ENCODE peak calls at places on chromosomes 4 and X, in eight cellular contexts. One of them, this sample, is unnamed.

GRCh38 chr4:89752932-89753598 is 83.9 kb downstream of the SNCA start:
- DNase-seq in progenitor cell of endocrine pancreas: no peak
- DNase-seq in cardiac fibroblast: peak; percentile 82
- DNase-seq in breast epithelium: no peak
- DNase-seq in left ventricle myocardium inferior: no peak
- DNase-seq in mucosa of descending colon: no peak
- DNase-seq in AG10803: peak; percentile 87
- DNase-seq in GM10248: no peak
- DNase-seq in this sample: no peak

GRCh38 chr4:38647096-38647819 is 16.7 kb upstream of the KLF3 start:
- DNase-seq in breast epithelium: no peak
- DNase-seq in GM10248: no peak
- DNase-seq in progenitor cell of endocrine pancreas: no peak
- DNase-seq in left ventricle myocardium inferior: no peak
- DNase-seq in AG10803: no peak
- DNase-seq in mucosa of descending colon: no peak
- DNase-seq in cardiac fibroblast: no peak
- DNase-seq in this sample: no peak

GRCh38 chrX:22699591-22700091 is 300.1 kb upstream of the DDX53 start:
- DNase-seq in left ventricle myocardium inferior: no peak
- DNase-seq in mucosa of descending colon: no peak
- DNase-seq in cardiac fibroblast: peak; percentile 90
- DNase-seq in breast epithelium: no peak
- DNase-seq in GM10248: no peak
- DNase-seq in AG10803: peak; percentile 1
- DNase-seq in progenitor cell of endocrine pancreas: no peak
- DNase-seq in this sample: no peak

GRCh38 chr4:114598191-114599121 is at the start of gene UGT8:
- DNase-seq in AG10803: peak; percentile 4
- DNase-seq in GM10248: peak; percentile 33
- DNase-seq in left ventricle myocardium inferior: peak; percentile 18
- DNase-seq in progenitor cell of endocrine pancreas: peak; percentile 47
- DNase-seq in breast epithelium: no peak
- DNase-seq in cardiac fibroblast: peak; percentile 8
- DNase-seq in mucosa of descending colon: peak; percentile 93
- DNase-seq in this sample: peak; percentile 74

GRCh38 chrX:107673933-107674479 is 45.7 kb downstream of the PRPS1 start:
- DNase-seq in cardiac fibroblast: peak; percentile 94
- DNase-seq in mucosa of descending colon: peak; percentile 71
- DNase-seq in breast epithelium: peak; percentile 81
- DNase-seq in progenitor cell of endocrine pancreas: no peak
- DNase-seq in left ventricle myocardium inferior: peak; percentile 83
- DNase-seq in AG10803: peak; percentile 29
- DNase-seq in GM10248: peak; percentile 74
- DNase-seq in this sample: peak; percentile 35

GRCh38 chrX:108437789-108438623 is at the start of gene COL4A6:
- DNase-seq in left ventricle myocardium inferior: no peak
- DNase-seq in progenitor cell of endocrine pancreas: peak; percentile 35
- DNase-seq in breast epithelium: no peak
- DNase-seq in mucosa of descending colon: no peak
- DNase-seq in cardiac fibroblast: no peak
- DNase-seq in GM10248: no peak
- DNase-seq in AG10803: no peak
- DNase-seq in this sample: peak; percentile 17

GRCh38 chr4:53562409-53562808 is 28.9 kb downstream of the LNX1 start:
- DNase-seq in mucosa of descending colon: no peak
- DNase-seq in cardiac fibroblast: no peak
- DNase-seq in progenitor cell of endocrine pancreas: no peak
- DNase-seq in left ventricle myocardium inferior: no peak
- DNase-seq in GM10248: no peak
- DNase-seq in breast epithelium: no peak
- DNase-seq in AG10803: no peak
- DNase-seq in this sample: no peak

GRCh38 chrX:148647666-148648065 is 147.2 kb downstream of the AFF2 start:
- DNase-seq in cardiac fibroblast: no peak
- DNase-seq in breast epithelium: no peak
- DNase-seq in progenitor cell of endocrine pancreas: no peak
- DNase-seq in GM10248: no peak
- DNase-seq in mucosa of descending colon: no peak
- DNase-seq in AG10803: no peak
- DNase-seq in left ventricle myocardium inferior: no peak
- DNase-seq in this sample: no peak

GRCh38 chr4:147547314-147548056 is 66.6 kb downstream of the EDNRA start:
- DNase-seq in AG10803: peak; percentile 59
- DNase-seq in breast epithelium: no peak
- DNase-seq in cardiac fibroblast: peak; percentile 46
- DNase-seq in GM10248: no peak
- DNase-seq in mucosa of descending colon: no peak
- DNase-seq in left ventricle myocardium inferior: no peak
- DNase-seq in progenitor cell of endocrine pancreas: no peak
- DNase-seq in this sample: no peak

GRCh38 chr4:40842318-40842717 is 92.6 kb downstream of the NSUN7 start:
- DNase-seq in breast epithelium: no peak
- DNase-seq in GM10248: no peak
- DNase-seq in progenitor cell of endocrine pancreas: no peak
- DNase-seq in AG10803: no peak
- DNase-seq in left ventricle myocardium inferior: no peak
- DNase-seq in mucosa of descending colon: no peak
- DNase-seq in cardiac fibroblast: peak; percentile 8
- DNase-seq in this sample: no peak

GRCh38 chr4:145763399-145763798 is 83.5 kb downstream of the C4orf51 start:
- DNase-seq in AG10803: no peak
- DNase-seq in left ventricle myocardium inferior: no peak
- DNase-seq in breast epithelium: no peak
- DNase-seq in GM10248: no peak
- DNase-seq in progenitor cell of endocrine pancreas: no peak
- DNase-seq in mucosa of descending colon: no peak
- DNase-seq in cardiac fibroblast: no peak
- DNase-seq in this sample: no peak

GRCh38 chrX:2583194-2584162 is 82.7 kb upstream of the DHRSX start:
- DNase-seq in breast epithelium: no peak
- DNase-seq in mucosa of descending colon: no peak
- DNase-seq in GM10248: no peak
- DNase-seq in left ventricle myocardium inferior: no peak
- DNase-seq in progenitor cell of endocrine pancreas: no peak
- DNase-seq in cardiac fibroblast: no peak
- DNase-seq in AG10803: no peak
- DNase-seq in this sample: peak; percentile 26

GRCh38 chrX:154333837-154334271 is 38.3 kb downstream of the TKTL1 start:
- DNase-seq in left ventricle myocardium inferior: no peak
- DNase-seq in AG10803: no peak
- DNase-seq in mucosa of descending colon: no peak
- DNase-seq in breast epithelium: no peak
- DNase-seq in progenitor cell of endocrine pancreas: no peak
- DNase-seq in GM10248: peak; percentile 43
- DNase-seq in cardiac fibroblast: peak; percentile 2
- DNase-seq in this sample: no peak

GRCh38 chr4:15459706-15460105 is 10.0 kb upstream of the CC2D2A start:
- DNase-seq in GM10248: no peak
- DNase-seq in breast epithelium: no peak
- DNase-seq in left ventricle myocardium inferior: no peak
- DNase-seq in progenitor cell of endocrine pancreas: no peak
- DNase-seq in cardiac fibroblast: no peak
- DNase-seq in mucosa of descending colon: no peak
- DNase-seq in AG10803: peak; percentile 15
- DNase-seq in this sample: no peak

GRCh38 chr4:121562833-121563232 is 133.9 kb downstream of the ANXA5 start:
- DNase-seq in breast epithelium: no peak
- DNase-seq in progenitor cell of endocrine pancreas: no peak
- DNase-seq in left ventricle myocardium inferior: no peak
- DNase-seq in cardiac fibroblast: no peak
- DNase-seq in AG10803: no peak
- DNase-seq in GM10248: no peak
- DNase-seq in mucosa of descending colon: no peak
- DNase-seq in this sample: no peak

GRCh38 chr4:151035321-151035720 is 20.2 kb upstream of the LRBA start:
- DNase-seq in GM10248: no peak
- DNase-seq in cardiac fibroblast: no peak
- DNase-seq in AG10803: no peak
- DNase-seq in mucosa of descending colon: peak; percentile 37
- DNase-seq in left ventricle myocardium inferior: no peak
- DNase-seq in progenitor cell of endocrine pancreas: no peak
- DNase-seq in breast epithelium: no peak
- DNase-seq in this sample: no peak

GRCh38 chr4:147815741-147816140 is 83.9 kb downstream of the ARHGAP10 start:
- DNase-seq in breast epithelium: no peak
- DNase-seq in AG10803: no peak
- DNase-seq in mucosa of descending colon: no peak
- DNase-seq in left ventricle myocardium inferior: no peak
- DNase-seq in cardiac fibroblast: no peak
- DNase-seq in GM10248: no peak
- DNase-seq in progenitor cell of endocrine pancreas: no peak
- DNase-seq in this sample: no peak

GRCh38 chrX:39757971-39758370 is 339.8 kb downstream of the BCOR start:
- DNase-seq in mucosa of descending colon: no peak
- DNase-seq in AG10803: peak; percentile 82
- DNase-seq in progenitor cell of endocrine pancreas: no peak
- DNase-seq in cardiac fibroblast: peak; percentile 82
- DNase-seq in left ventricle myocardium inferior: no peak
- DNase-seq in GM10248: no peak
- DNase-seq in breast epithelium: no peak
- DNase-seq in this sample: no peak

GRCh38 chrX:96729053-96729452 is 44.4 kb downstream of the DIAPH2 start:
- DNase-seq in progenitor cell of endocrine pancreas: no peak
- DNase-seq in cardiac fibroblast: no peak
- DNase-seq in breast epithelium: no peak
- DNase-seq in left ventricle myocardium inferior: no peak
- DNase-seq in mucosa of descending colon: no peak
- DNase-seq in GM10248: no peak
- DNase-seq in AG10803: no peak
- DNase-seq in this sample: no peak

GRCh38 chr4:82525287-82525898 is 36.4 kb downstream of the TMEM150C start:
- DNase-seq in mucosa of descending colon: no peak
- DNase-seq in cardiac fibroblast: no peak
- DNase-seq in progenitor cell of endocrine pancreas: no peak
- DNase-seq in AG10803: peak; percentile 4
- DNase-seq in left ventricle myocardium inferior: no peak
- DNase-seq in GM10248: no peak
- DNase-seq in breast epithelium: no peak
- DNase-seq in this sample: no peak

GRCh38 chrX:45992402-45993123 is 552.7 kb downstream of the ZNF674 start:
- DNase-seq in mucosa of descending colon: no peak
- DNase-seq in GM10248: no peak
- DNase-seq in progenitor cell of endocrine pancreas: no peak
- DNase-seq in AG10803: no peak
- DNase-seq in left ventricle myocardium inferior: no peak
- DNase-seq in cardiac fibroblast: no peak
- DNase-seq in breast epithelium: no peak
- DNase-seq in this sample: no peak

GRCh38 chr4:54015421-54016065 is 48.9 kb downstream of the CHIC2 start:
- DNase-seq in AG10803: no peak
- DNase-seq in cardiac fibroblast: no peak
- DNase-seq in breast epithelium: no peak
- DNase-seq in left ventricle myocardium inferior: no peak
- DNase-seq in progenitor cell of endocrine pancreas: no peak
- DNase-seq in mucosa of descending colon: no peak
- DNase-seq in GM10248: no peak
- DNase-seq in this sample: no peak

GRCh38 chr4:150366487-150366999 is 215.4 kb upstream of the MAB21L2 start:
- DNase-seq in GM10248: peak; percentile 53
- DNase-seq in breast epithelium: no peak
- DNase-seq in cardiac fibroblast: no peak
- DNase-seq in AG10803: no peak
- DNase-seq in mucosa of descending colon: no peak
- DNase-seq in progenitor cell of endocrine pancreas: no peak
- DNase-seq in left ventricle myocardium inferior: no peak
- DNase-seq in this sample: peak; percentile 34

GRCh38 chrX:9327747-9328145 is 137.1 kb upstream of the TBL1X start:
- DNase-seq in cardiac fibroblast: peak; percentile 30
- DNase-seq in GM10248: no peak
- DNase-seq in AG10803: peak; percentile 66
- DNase-seq in progenitor cell of endocrine pancreas: no peak
- DNase-seq in left ventricle myocardium inferior: no peak
- DNase-seq in breast epithelium: no peak
- DNase-seq in mucosa of descending colon: no peak
- DNase-seq in this sample: no peak

GRCh38 chr4:184275766-184276165 is 58.1 kb upstream of the ENPP6 start:
- DNase-seq in left ventricle myocardium inferior: no peak
- DNase-seq in GM10248: no peak
- DNase-seq in cardiac fibroblast: no peak
- DNase-seq in AG10803: no peak
- DNase-seq in breast epithelium: no peak
- DNase-seq in progenitor cell of endocrine pancreas: no peak
- DNase-seq in mucosa of descending colon: no peak
- DNase-seq in this sample: no peak

GRCh38 chr4:152784490-152785195 is 4.9 kb downstream of the ARFIP1 start:
- DNase-seq in AG10803: peak; percentile 83
- DNase-seq in left ventricle myocardium inferior: no peak
- DNase-seq in GM10248: no peak
- DNase-seq in breast epithelium: no peak
- DNase-seq in cardiac fibroblast: peak; percentile 50
- DNase-seq in progenitor cell of endocrine pancreas: no peak
- DNase-seq in mucosa of descending colon: peak; percentile 22
- DNase-seq in this sample: no peak
- TF ChIP-seq CTCF in AG10803: peak; percentile 44
- TF ChIP-seq CTCF in left ventricle myocardium inferior: no peak
- TF ChIP-seq CTCF in GM10248: no peak
- TF ChIP-seq CTCF in breast epithelium: no peak
- TF ChIP-seq CTCF in cardiac fibroblast: peak; percentile 31
- TF ChIP-seq CTCF in progenitor cell of endocrine pancreas: no peak
- TF ChIP-seq CTCF in mucosa of descending colon: no peak
- TF ChIP-seq CTCF in this sample: no peak

GRCh38 chr4:781493-782216 is 44.3 kb downstream of the CPLX1 start:
- DNase-seq in mucosa of descending colon: peak; percentile 99
- DNase-seq in progenitor cell of endocrine pancreas: peak; percentile 99
- DNase-seq in AG10803: peak; percentile 99
- DNase-seq in GM10248: peak; percentile 99
- DNase-seq in breast epithelium: peak; percentile 99
- DNase-seq in cardiac fibroblast: peak; percentile 100
- DNase-seq in left ventricle myocardium inferior: peak; percentile 99
- DNase-seq in this sample: peak; percentile 99
- TF ChIP-seq CTCF in mucosa of descending colon: peak; percentile 19
- TF ChIP-seq CTCF in progenitor cell of endocrine pancreas: no peak
- TF ChIP-seq CTCF in AG10803: no peak
- TF ChIP-seq CTCF in GM10248: no peak
- TF ChIP-seq CTCF in breast epithelium: no peak
- TF ChIP-seq CTCF in cardiac fibroblast: no peak
- TF ChIP-seq CTCF in left ventricle myocardium inferior: no peak
- TF ChIP-seq CTCF in this sample: no peak

DNA sequence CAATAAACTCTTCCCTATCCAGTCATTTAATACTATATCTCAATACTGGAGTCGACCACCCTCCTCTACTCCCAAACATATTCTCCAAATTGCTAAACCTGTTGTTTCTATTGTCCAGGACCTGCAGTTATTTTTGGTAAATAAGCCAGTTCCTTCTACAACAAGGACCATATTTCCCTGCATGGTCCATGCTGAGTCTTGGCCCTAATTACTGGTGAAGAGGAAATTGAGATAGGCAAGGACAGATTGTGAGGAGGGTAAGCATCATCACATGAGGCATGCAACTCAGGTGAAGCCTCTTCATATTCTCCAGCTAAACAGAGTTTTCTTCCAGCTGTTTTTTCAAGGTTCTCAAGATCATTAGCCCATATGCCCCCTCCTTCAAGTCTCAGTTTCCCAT is 1193.6 kb downstream of the RAPGEF2 start:
- DNase-seq in left ventricle myocardium inferior: no peak
- DNase-seq in progenitor cell of endocrine pancreas: no peak
- DNase-seq in breast epithelium: no peak
- DNase-seq in AG10803: no peak
- DNase-seq in cardiac fibroblast: no peak
- DNase-seq in mucosa of descending colon: no peak
- DNase-seq in GM10248: no peak
- DNase-seq in this sample: no peak
- TF ChIP-seq CTCF in left ventricle myocardium inferior: no peak
- TF ChIP-seq CTCF in progenitor cell of endocrine pancreas: no peak
- TF ChIP-seq CTCF in breast epithelium: no peak
- TF ChIP-seq CTCF in AG10803: no peak
- TF ChIP-seq CTCF in cardiac fibroblast: no peak
- TF ChIP-seq CTCF in mucosa of descending colon: no peak
- TF ChIP-seq CTCF in GM10248: no peak
- TF ChIP-seq CTCF in this sample: no peak

GRCh38 chrX:76127341-76127740 is 45.5 kb upstream of the PBDC1 start:
- DNase-seq in GM10248: no peak
- DNase-seq in progenitor cell of endocrine pancreas: no peak
- DNase-seq in cardiac fibroblast: no peak
- DNase-seq in left ventricle myocardium inferior: no peak
- DNase-seq in breast epithelium: no peak
- DNase-seq in AG10803: no peak
- DNase-seq in mucosa of descending colon: peak; percentile 11
- DNase-seq in this sample: no peak
- TF ChIP-seq CTCF in GM10248: peak; percentile 2
- TF ChIP-seq CTCF in progenitor cell of endocrine pancreas: peak; percentile 45
- TF ChIP-seq CTCF in cardiac fibroblast: no peak
- TF ChIP-seq CTCF in left ventricle myocardium inferior: no peak
- TF ChIP-seq CTCF in breast epithelium: no peak
- TF ChIP-seq CTCF in AG10803: no peak
- TF ChIP-seq CTCF in mucosa of descending colon: no peak
- TF ChIP-seq CTCF in this sample: no peak

This sample was measured in glutamatergic neuron.